ENCODE peak calls at places on chromosomes 5 and 9, in five cellular contexts. I, Q, B, Y and N are unnamed samples.

GRCh38 chr9:16039103-16039987 is 486.5 kb downstream of the CCDC171 start:
- DNase-seq in Y (no peak), Q (no peak), I (no peak), B (no peak), N (no peak)

GRCh38 chr9:129351642-129352151 is 173.6 kb upstream of the IER5L start:
- DNase-seq in B (no peak), I (no peak), Q (peak; percentile 29), Y (no peak), N (no peak)

GRCh38 chr9:94289691-94290090 is 30.6 kb downstream of the ZNF169 start:
- DNase-seq in B (no peak), Q (no peak), Y (no peak), I (peak; percentile 39), N (no peak)

GRCh38 chr5:51201024-51201423 is 182.2 kb upstream of the ISL1 start:
- DNase-seq in I (no peak), B (no peak), Q (no peak), Y (no peak), N (no peak)

GRCh38 chr9:15239816-15240215 is 67.2 kb downstream of the TTC39B start:
- DNase-seq in I (peak; percentile 61), B (no peak), Q (no peak), Y (no peak), N (no peak)

GRCh38 chr9:108363321-108363720 is 492.5 kb downstream of the ACTL7B start:
- DNase-seq in Q (no peak), B (no peak), I (no peak), Y (no peak), N (no peak)

GRCh38 chr5:30099634-30100033 is 1093.9 kb upstream of the CDH6 start:
- DNase-seq in I (peak; percentile 86), B (no peak), Q (no peak), Y (no peak), N (no peak)

GRCh38 chr9:132894857-132895846 is 16.5 kb downstream of the SPACA9 start:
- DNase-seq in B (no peak), Q (no peak), Y (no peak), I (no peak), N (no peak)

GRCh38 chr9:81083062-81083461 is 606.3 kb downstream of the TLE1 start:
- DNase-seq in Y (no peak), B (no peak), Q (no peak), I (peak; percentile 43), N (no peak)

GRCh38 chr9:136902259-136902821 is 16.0 kb downstream of the TRAF2 start:
- DNase-seq in I (peak; percentile 86), Q (peak; percentile 92), Y (peak; percentile 89), B (peak; percentile 94), N (peak; percentile 74)

GRCh38 chr9:17810293-17810692 is 231.4 kb downstream of the SH3GL2 start:
- DNase-seq in B (no peak), Y (no peak), Q (no peak), I (no peak), N (no peak)

GRCh38 chr9:81373294-81373693 is 316.1 kb downstream of the TLE1 start:
- DNase-seq in I (no peak), B (peak; percentile 70), Y (no peak), Q (no peak), N (no peak)

GRCh38 chr9:89410709-89411111 is 87.2 kb downstream of the SEMA4D start:
- DNase-seq in Y (no peak), Q (no peak), B (no peak), I (no peak), N (no peak)

GRCh38 chr5:135462304-135462703 is 10.2 kb upstream of the TIFAB start:
- DNase-seq in Y (peak; percentile 52), B (peak; percentile 41), I (peak; percentile 60), Q (no peak), N (peak; percentile 46)

GRCh38 chr5:168317521-168318147 is 26.2 kb downstream of the WWC1 start:
- DNase-seq in Y (peak; percentile 44), Q (no peak), I (peak; percentile 90), B (no peak), N (no peak)

GRCh38 chr9:6565312-6565711 is 80.2 kb downstream of the GLDC start:
- DNase-seq in Q (no peak), I (peak; percentile 60), Y (no peak), B (no peak), N (no peak)

GRCh38 chr5:80140496-80140895 is 105.3 kb downstream of the THBS4 start:
- DNase-seq in B (no peak), I (no peak), Y (no peak), Q (no peak), N (no peak)

GRCh38 chr5:108655750-108656450 is 91.8 kb upstream of the FER start:
- DNase-seq in I (peak; percentile 91), Q (no peak), B (no peak), Y (no peak), N (no peak)

GRCh38 chr9:112020680-112021596 is 124.3 kb downstream of the UGCG start:
- DNase-seq in Y (no peak), Q (no peak), I (peak; percentile 91), B (no peak), N (no peak)

GRCh38 chr5:138702827-138703194 is 50.4 kb upstream of the CTNNA1 start:
- DNase-seq in Y (no peak), I (no peak), Q (no peak), B (no peak), N (peak; percentile 21)

GRCh38 chr5:36239370-36240293 is 2.1 kb downstream of the NADK2 start:
- DNase-seq in Y (no peak), B (no peak), I (no peak), Q (no peak), N (no peak)

GRCh38 chr9:123174887-123175518 is 93.4 kb downstream of the STRBP start:
- DNase-seq in Q (no peak), I (no peak), B (no peak), Y (no peak), N (no peak)

GRCh38 chr9:133798160-133798559 is 60.0 kb upstream of the SARDH start:
- DNase-seq in Q (no peak), B (no peak), I (no peak), Y (no peak), N (no peak)

GRCh38 chr9:71783120-71783523 is 14.8 kb upstream of the CEMIP2 start:
- DNase-seq in Y (peak; percentile 46), I (no peak), Q (peak; percentile 48), B (no peak), N (peak; percentile 89)

GRCh38 chr5:167049043-167049663 is 1242.3 kb upstream of the WWC1 start:
- DNase-seq in B (no peak), Y (peak; percentile 32), Q (no peak), I (peak; percentile 37), N (no peak)

GRCh38 chr5:138662599-138662998 is 87.4 kb upstream of the HSPA9 start:
- DNase-seq in I (no peak), Q (no peak), B (no peak), Y (no peak), N (no peak)

GRCh38 chr5:10400411-10400810 is 41.3 kb upstream of the ROPN1L start:
- DNase-seq in Y (no peak), B (no peak), Q (no peak), I (no peak), N (no peak)

GRCh38 chr5:11853796-11854195 is 50.5 kb downstream of the CTNND2 start:
- DNase-seq in I (no peak), B (no peak), Y (no peak), Q (no peak), N (no peak)
- TF ChIP-seq CTCF in I (no peak), B (no peak), Y (no peak), Q (no peak), N (no peak)

GRCh38 chr5:179345179-179345428 is 157 bp downstream of the ADAMTS2 start:
- DNase-seq in B (no peak), Y (no peak), I (no peak), Q (no peak), N (no peak)

GRCh38 chr5:179343021-179343781 is 2.1 kb downstream of the ADAMTS2 start:
- DNase-seq in B (no peak), Y (no peak), Q (peak; percentile 14), I (peak; percentile 13), N (no peak)

GRCh38 chr5:179342577-179342976 is 2.7 kb downstream of the ADAMTS2 start:
- DNase-seq in Q (peak; percentile 12), B (peak; percentile 81), I (peak; percentile 68), Y (no peak), N (no peak)

GRCh38 chr5:179344301-179345178 is 721 bp downstream of the ADAMTS2 start:
- DNase-seq in Q (peak; percentile 25), B (no peak), Y (no peak), I (peak; percentile 31), N (no peak)

GRCh38 chr5:179343902-179344300 is 1.4 kb downstream of the ADAMTS2 start:
- DNase-seq in Y (no peak), I (peak; percentile 59), Q (peak; percentile 40), B (peak; percentile 78), N (no peak)
- TF ChIP-seq CTCF in Y (no peak), I (peak; percentile 69), Q (peak; percentile 23), B (peak; percentile 63), N (no peak)

GRCh38 chr5:54985301-54986268 is at the start of gene ESM1:
- DNase-seq in B (no peak), I (peak; percentile 85), Q (no peak), Y (no peak), N (no peak)
- TF ChIP-seq CTCF in B (no peak), I (no peak), Q (no peak), Y (no peak), N (no peak)

GRCh38 chr5:153827407-153827806 is 211.3 kb downstream of the FAM114A2 start:
- DNase-seq in Q (no peak), Y (no peak), B (peak; percentile 65), I (peak; percentile 18), N (no peak)
- TF ChIP-seq CTCF in Q (no peak), Y (no peak), B (no peak), I (peak; percentile 1), N (no peak)

GRCh38 chr9:37155601-37156000 is 35.2 kb downstream of the ZCCHC7 start:
- DNase-seq in B (no peak), I (no peak), Y (no peak), Q (no peak), N (no peak)

GRCh38 chr9:37156205-37156604 is 35.8 kb downstream of the ZCCHC7 start:
- DNase-seq in B (no peak), Q (no peak), I (no peak), Y (no peak), N (no peak)

GRCh38 chr9:37163299-37163698 is 42.9 kb downstream of the ZCCHC7 start:
- DNase-seq in B (no peak), I (no peak), Q (no peak), Y (no peak), N (no peak)

GRCh38 chr9:37156781-37157356 is 36.5 kb downstream of the ZCCHC7 start:
- DNase-seq in Q (no peak), I (peak; percentile 77), B (no peak), Y (no peak), N (no peak)

DNA sequence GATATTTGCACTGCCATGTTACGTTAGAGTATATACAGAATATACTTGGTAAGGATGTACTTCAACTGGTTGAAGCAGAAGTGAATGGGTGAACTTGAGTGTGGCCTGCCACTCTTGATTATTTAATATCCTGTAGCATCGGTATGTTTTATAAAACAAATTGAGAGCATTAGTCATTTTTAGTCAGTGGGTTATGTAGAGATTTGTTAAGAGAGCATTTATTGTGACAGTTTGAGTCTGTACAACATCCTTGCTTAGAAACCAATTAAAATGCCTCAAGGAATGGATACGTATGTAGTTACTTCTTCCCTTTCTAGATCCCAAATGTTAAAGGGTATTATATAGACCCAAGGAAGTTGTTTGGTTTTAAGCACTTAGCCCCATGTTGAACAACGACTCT is 37.6 kb downstream of the ZCCHC7 start:
- DNase-seq in I (no peak), Q (no peak), Y (no peak), B (no peak), N (no peak)
- TF ChIP-seq CTCF in I (no peak), Q (no peak), Y (no peak), B (no peak), N (no peak)

GRCh38 chr5:111914957-111915356 is 158.0 kb upstream of the NREP start:
- DNase-seq in I (no peak), Y (no peak), B (no peak), Q (no peak), N (no peak)
- TF ChIP-seq CTCF in I (no peak), Y (no peak), B (no peak), Q (no peak), N (no peak)